ENCODE peak calls at places on chromosomes 2 and 18, in four cellular contexts. One of them, this sample, is unnamed. For H3K9me3 and H3K36me3, the result is how much of the 10 kb centered on the place peaks cover.

GRCh38 chr2:172095905-172096660 is 6.6 kb downstream of the DLX2 start:
- DNase-seq in tibial artery: no peak
- DNase-seq in cardiac muscle cell: no peak
- DNase-seq in CD8-positive, alpha-beta T cell: no peak
- DNase-seq in this sample: no peak

GRCh38 chr18:65592419-65592818 is 158.4 kb upstream of the CDH7 start:
- DNase-seq in tibial artery: no peak
- DNase-seq in cardiac muscle cell: no peak
- DNase-seq in CD8-positive, alpha-beta T cell: no peak
- DNase-seq in this sample: no peak

GRCh38 chr2:68832161-68832869 is 38.9 kb downstream of the BMP10 start:
- DNase-seq in tibial artery: peak
- DNase-seq in cardiac muscle cell: peak
- DNase-seq in CD8-positive, alpha-beta T cell: peak
- DNase-seq in this sample: peak

GRCh38 chr2:134906726-134907125 is 11.9 kb upstream of the CCNT2 start:
- DNase-seq in tibial artery: no peak
- DNase-seq in cardiac muscle cell: no peak
- DNase-seq in CD8-positive, alpha-beta T cell: no peak
- DNase-seq in this sample: no peak

GRCh38 chr2:178404380-178404767 is 46.6 kb downstream of the PRKRA start:
- DNase-seq in tibial artery: no peak
- DNase-seq in cardiac muscle cell: peak
- DNase-seq in CD8-positive, alpha-beta T cell: no peak
- DNase-seq in this sample: no peak

GRCh38 chr2:43425659-43426058 is 170.2 kb downstream of the THADA start:
- DNase-seq in tibial artery: no peak
- DNase-seq in cardiac muscle cell: no peak
- DNase-seq in CD8-positive, alpha-beta T cell: no peak
- DNase-seq in this sample: no peak

GRCh38 chr2:23688486-23689130 is 238.3 kb downstream of the ATAD2B start:
- DNase-seq in tibial artery: no peak
- DNase-seq in cardiac muscle cell: no peak
- DNase-seq in CD8-positive, alpha-beta T cell: no peak
- DNase-seq in this sample: peak

GRCh38 chr2:178143481-178143880 is 31.2 kb downstream of the RBM45 start:
- DNase-seq in tibial artery: no peak
- DNase-seq in cardiac muscle cell: no peak
- DNase-seq in CD8-positive, alpha-beta T cell: no peak
- DNase-seq in this sample: no peak

GRCh38 chr18:48901145-48902022 is 49.4 kb downstream of the SMAD7 start:
- DNase-seq in tibial artery: no peak
- DNase-seq in cardiac muscle cell: no peak
- DNase-seq in CD8-positive, alpha-beta T cell: no peak
- DNase-seq in this sample: no peak

GRCh38 chr2:143026411-143027054 is 102.7 kb upstream of the ARHGAP15 start:
- DNase-seq in tibial artery: peak
- DNase-seq in cardiac muscle cell: no peak
- DNase-seq in CD8-positive, alpha-beta T cell: no peak
- DNase-seq in this sample: no peak

GRCh38 chr2:121491566-121491965 is 39.1 kb upstream of the RNU4ATAC start:
- DNase-seq in tibial artery: no peak
- DNase-seq in cardiac muscle cell: no peak
- DNase-seq in CD8-positive, alpha-beta T cell: no peak
- DNase-seq in this sample: no peak

GRCh38 chr2:55106148-55106547 is 55.9 kb upstream of the RTN4 start:
- DNase-seq in tibial artery: no peak
- DNase-seq in cardiac muscle cell: peak
- DNase-seq in CD8-positive, alpha-beta T cell: no peak
- DNase-seq in this sample: no peak

GRCh38 chr18:42030586-42031182 is 75.7 kb downstream of the PIK3C3 start:
- DNase-seq in tibial artery: no peak
- DNase-seq in cardiac muscle cell: peak
- DNase-seq in CD8-positive, alpha-beta T cell: no peak
- DNase-seq in this sample: no peak

GRCh38 chr2:55862269-55862668 is 61.3 kb downstream of the EFEMP1 start:
- DNase-seq in tibial artery: peak
- DNase-seq in cardiac muscle cell: peak
- DNase-seq in CD8-positive, alpha-beta T cell: no peak
- DNase-seq in this sample: no peak

GRCh38 chr2:10331033-10331701 is 28.5 kb downstream of the HPCAL1 start:
- DNase-seq in tibial artery: peak
- DNase-seq in cardiac muscle cell: peak
- DNase-seq in CD8-positive, alpha-beta T cell: peak
- DNase-seq in this sample: peak

GRCh38 chr2:167196461-167197252 is 308.4 kb downstream of the XIRP2 start:
- DNase-seq in tibial artery: no peak
- DNase-seq in cardiac muscle cell: peak
- DNase-seq in CD8-positive, alpha-beta T cell: no peak
- DNase-seq in this sample: peak

GRCh38 chr18:1503847-1504246 is 599.2 kb downstream of the ADCYAP1 start:
- DNase-seq in tibial artery: no peak
- DNase-seq in cardiac muscle cell: no peak
- DNase-seq in CD8-positive, alpha-beta T cell: no peak
- DNase-seq in this sample: no peak

GRCh38 chr2:1727796-1728474 is 16.4 kb downstream of the PXDN start:
- DNase-seq in tibial artery: peak
- DNase-seq in cardiac muscle cell: no peak
- DNase-seq in CD8-positive, alpha-beta T cell: no peak
- DNase-seq in this sample: no peak

GRCh38 chr2:99694331-99694730 is 204.5 kb upstream of the REV1 start:
- DNase-seq in tibial artery: no peak
- DNase-seq in cardiac muscle cell: no peak
- DNase-seq in CD8-positive, alpha-beta T cell: no peak
- DNase-seq in this sample: no peak

GRCh38 chr2:42328148-42328833 is 32.7 kb downstream of the COX7A2L start:
- DNase-seq in tibial artery: no peak
- DNase-seq in cardiac muscle cell: peak
- DNase-seq in CD8-positive, alpha-beta T cell: no peak
- DNase-seq in this sample: no peak

GRCh38 chr2:188746727-188747126 is 227.4 kb upstream of the COL3A1 start:
- DNase-seq in tibial artery: no peak
- DNase-seq in cardiac muscle cell: no peak
- DNase-seq in CD8-positive, alpha-beta T cell: no peak
- DNase-seq in this sample: no peak

GRCh38 chr18:25724121-25724520 is 366.3 kb downstream of the SS18 start:
- DNase-seq in tibial artery: no peak
- DNase-seq in cardiac muscle cell: no peak
- DNase-seq in CD8-positive, alpha-beta T cell: no peak
- DNase-seq in this sample: no peak

GRCh38 chr2:237074211-237074993 is 11.3 kb upstream of the COPS8 start:
- DNase-seq in tibial artery: no peak
- DNase-seq in cardiac muscle cell: peak
- DNase-seq in CD8-positive, alpha-beta T cell: no peak
- DNase-seq in this sample: no peak

GRCh38 chr2:229815858-229816257 is 101.5 kb upstream of the DNER start:
- DNase-seq in tibial artery: no peak
- DNase-seq in cardiac muscle cell: peak
- DNase-seq in CD8-positive, alpha-beta T cell: no peak
- DNase-seq in this sample: no peak

GRCh38 chr18:57705861-57706590 is 84.4 kb upstream of the NARS1 start:
- DNase-seq in tibial artery: no peak
- DNase-seq in cardiac muscle cell: no peak
- DNase-seq in CD8-positive, alpha-beta T cell: no peak
- DNase-seq in this sample: no peak

GRCh38 chr2:54859997-54860701 is 136.7 kb downstream of the EML6 start:
- DNase-seq in tibial artery: no peak
- DNase-seq in cardiac muscle cell: peak
- DNase-seq in CD8-positive, alpha-beta T cell: no peak
- DNase-seq in this sample: no peak

GRCh38 chr2:84970956-84971798 is at the start of gene KCMF1:
- DNase-seq in tibial artery: peak
- DNase-seq in cardiac muscle cell: peak
- DNase-seq in CD8-positive, alpha-beta T cell: peak
- DNase-seq in this sample: peak

GRCh38 chr2:170850251-170850650 is 33.6 kb downstream of the GAD1 start:
- DNase-seq in tibial artery: no peak
- DNase-seq in cardiac muscle cell: no peak
- DNase-seq in CD8-positive, alpha-beta T cell: no peak
- DNase-seq in this sample: no peak

GRCh38 chr2:26197516-26197915 is 24.6 kb downstream of the GAREM2 start:
- DNase-seq in tibial artery: no peak
- DNase-seq in cardiac muscle cell: no peak
- DNase-seq in CD8-positive, alpha-beta T cell: no peak
- DNase-seq in this sample: no peak

GRCh38 chr2:101556033-101556459 is 81.1 kb upstream of the RFX8 start:
- DNase-seq in tibial artery: no peak
- DNase-seq in cardiac muscle cell: no peak
- DNase-seq in CD8-positive, alpha-beta T cell: no peak
- DNase-seq in this sample: no peak

GRCh38 chr18:32208012-32208411 is 18.2 kb downstream of the MEP1B start:
- DNase-seq in tibial artery: no peak
- DNase-seq in cardiac muscle cell: no peak
- DNase-seq in CD8-positive, alpha-beta T cell: no peak
- DNase-seq in this sample: no peak

GRCh38 chr2:115292742-115293141 is 850.3 kb downstream of the DPP10 start:
- DNase-seq in tibial artery: no peak
- DNase-seq in cardiac muscle cell: no peak
- DNase-seq in CD8-positive, alpha-beta T cell: no peak
- DNase-seq in this sample: no peak

GRCh38 chr2:115290478-115290877 is 848.0 kb downstream of the DPP10 start:
- DNase-seq in tibial artery: no peak
- DNase-seq in cardiac muscle cell: no peak
- DNase-seq in CD8-positive, alpha-beta T cell: no peak
- DNase-seq in this sample: no peak

GRCh38 chr2:115299207-115299606 is 856.8 kb downstream of the DPP10 start:
- DNase-seq in tibial artery: no peak
- DNase-seq in cardiac muscle cell: no peak
- DNase-seq in CD8-positive, alpha-beta T cell: no peak
- DNase-seq in this sample: no peak

GRCh38 chr2:115297056-115297455 is 854.6 kb downstream of the DPP10 start:
- DNase-seq in tibial artery: no peak
- DNase-seq in cardiac muscle cell: no peak
- DNase-seq in CD8-positive, alpha-beta T cell: no peak
- DNase-seq in this sample: no peak

GRCh38 chr2:115294999-115295398 is 852.6 kb downstream of the DPP10 start:
- DNase-seq in tibial artery: no peak
- DNase-seq in cardiac muscle cell: no peak
- DNase-seq in CD8-positive, alpha-beta T cell: no peak
- DNase-seq in this sample: no peak
- H3K9me3 ChIP-seq in tibial artery: under half
- H3K9me3 ChIP-seq in cardiac muscle cell: under half
- H3K9me3 ChIP-seq in CD8-positive, alpha-beta T cell: under half
- H3K9me3 ChIP-seq in this sample: under half

DNA sequence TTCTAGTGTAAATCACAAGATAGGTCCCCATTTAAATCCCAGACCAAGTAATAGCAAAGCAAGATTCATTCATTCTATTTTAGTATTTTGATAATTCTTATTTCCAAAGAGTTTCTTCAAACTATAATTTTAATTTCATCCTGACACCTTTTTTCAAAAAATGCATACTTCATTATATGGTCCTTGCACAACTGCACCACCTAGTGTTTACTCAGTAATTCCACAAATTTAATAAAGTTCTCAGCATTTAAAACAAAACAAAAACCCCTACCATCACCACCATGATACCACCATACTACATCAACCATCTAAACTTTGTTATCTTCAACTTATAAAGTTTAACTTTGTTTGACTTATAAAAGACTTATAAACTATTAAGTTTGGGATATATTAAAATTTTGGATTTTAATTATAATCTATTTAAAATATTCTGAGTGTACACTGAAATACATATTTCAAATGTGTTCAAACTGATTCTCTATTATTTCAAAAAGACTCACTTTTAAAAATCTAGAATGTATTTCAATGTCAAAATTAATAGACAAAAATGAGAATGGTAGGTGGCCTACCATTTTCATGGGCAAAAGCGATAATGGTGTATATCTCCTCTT is 44.2 kb downstream of the WDPCP start:
- DNase-seq in tibial artery: no peak
- DNase-seq in cardiac muscle cell: peak
- DNase-seq in CD8-positive, alpha-beta T cell: no peak
- DNase-seq in this sample: no peak
- TF ChIP-seq CTCF in tibial artery: no peak
- TF ChIP-seq CTCF in cardiac muscle cell: peak
- TF ChIP-seq CTCF in CD8-positive, alpha-beta T cell: peak
- TF ChIP-seq CTCF in this sample: peak

GRCh38 chr2:110960281-110960680 is 160.4 kb upstream of the BCL2L11 start:
- DNase-seq in tibial artery: no peak
- DNase-seq in cardiac muscle cell: no peak
- DNase-seq in CD8-positive, alpha-beta T cell: no peak
- DNase-seq in this sample: no peak

GRCh38 chr2:110959233-110959632 is 161.5 kb upstream of the BCL2L11 start:
- DNase-seq in tibial artery: no peak
- DNase-seq in cardiac muscle cell: no peak
- DNase-seq in CD8-positive, alpha-beta T cell: no peak
- DNase-seq in this sample: no peak

GRCh38 chr2:110961024-110961423 is 159.7 kb upstream of the BCL2L11 start:
- DNase-seq in tibial artery: no peak
- DNase-seq in cardiac muscle cell: no peak
- DNase-seq in CD8-positive, alpha-beta T cell: no peak
- DNase-seq in this sample: no peak

GRCh38 chr2:110957267-110957666 is 163.4 kb upstream of the BCL2L11 start:
- DNase-seq in tibial artery: no peak
- DNase-seq in cardiac muscle cell: no peak
- DNase-seq in CD8-positive, alpha-beta T cell: no peak
- DNase-seq in this sample: no peak

GRCh38 chr2:110958720-110959119 is 162.0 kb upstream of the BCL2L11 start:
- DNase-seq in tibial artery: no peak
- DNase-seq in cardiac muscle cell: no peak
- DNase-seq in CD8-positive, alpha-beta T cell: no peak
- DNase-seq in this sample: no peak
- H3K36me3 ChIP-seq in tibial artery: under half
- H3K36me3 ChIP-seq in cardiac muscle cell: under half
- H3K36me3 ChIP-seq in CD8-positive, alpha-beta T cell: under half
- H3K36me3 ChIP-seq in this sample: under half

GRCh38 chr2:67015681-67016080 is 381.5 kb upstream of the ETAA1 start:
- DNase-seq in tibial artery: no peak
- DNase-seq in cardiac muscle cell: no peak
- DNase-seq in CD8-positive, alpha-beta T cell: no peak
- DNase-seq in this sample: no peak

GRCh38 chr2:67018318-67018717 is 378.8 kb upstream of the ETAA1 start:
- DNase-seq in tibial artery: no peak
- DNase-seq in cardiac muscle cell: no peak
- DNase-seq in CD8-positive, alpha-beta T cell: no peak
- DNase-seq in this sample: no peak

GRCh38 chr2:67008114-67008513 is 389.0 kb upstream of the ETAA1 start:
- DNase-seq in tibial artery: no peak
- DNase-seq in cardiac muscle cell: no peak
- DNase-seq in CD8-positive, alpha-beta T cell: no peak
- DNase-seq in this sample: no peak

GRCh38 chr2:67012165-67012564 is 385.0 kb upstream of the ETAA1 start:
- DNase-seq in tibial artery: no peak
- DNase-seq in cardiac muscle cell: no peak
- DNase-seq in CD8-positive, alpha-beta T cell: no peak
- DNase-seq in this sample: no peak

GRCh38 chr2:67013821-67014220 is 383.3 kb upstream of the ETAA1 start:
- DNase-seq in tibial artery: no peak
- DNase-seq in cardiac muscle cell: no peak
- DNase-seq in CD8-positive, alpha-beta T cell: no peak
- DNase-seq in this sample: no peak
- H3K9me3 ChIP-seq in tibial artery: under half
- H3K9me3 ChIP-seq in cardiac muscle cell: under half
- H3K9me3 ChIP-seq in CD8-positive, alpha-beta T cell: under half
- H3K9me3 ChIP-seq in this sample: under half

GRCh38 chr2:47946593-47946992 is 40.3 kb upstream of the FBXO11 start:
- DNase-seq in tibial artery: no peak
- DNase-seq in cardiac muscle cell: peak
- DNase-seq in CD8-positive, alpha-beta T cell: no peak
- DNase-seq in this sample: no peak
- TF ChIP-seq CTCF in tibial artery: no peak
- TF ChIP-seq CTCF in cardiac muscle cell: no peak
- TF ChIP-seq CTCF in CD8-positive, alpha-beta T cell: no peak
- TF ChIP-seq CTCF in this sample: no peak

This sample was measured in lower lobe of right lung.